ENCODE peak calls at places on chromosomes 5 and 9, in nine cellular contexts. One of them, this sample, is unnamed.
A peak's percentile ranks its signal among the peaks of the same experiment; 100 is the strongest.

GRCh38 chr5:60822285-60822556 is 21.8 kb downstream of the ELOVL7 start:
- DNase-seq in iPS-NIHi11: no peak
- DNase-seq in cerebellum: no peak
- DNase-seq in naive thymus-derived CD8-positive, alpha-beta T cell: no peak
- DNase-seq in lung microvascular endothelial cell: no peak
- DNase-seq in HuH-7: no peak
- DNase-seq in activated CD8-positive, alpha-beta memory T cell treated with anti-CD3 and anti-CD28 coated beads, Interleukin-2, amount 10 ng/mL, durations not matched to agents 7 days and 5 days: no peak
- DNase-seq in H7: no peak
- DNase-seq in Karpas-422: no peak
- DNase-seq in this sample: no peak

GRCh38 chr5:57858905-57859304 is 376.3 kb upstream of the ACTBL2 start:
- DNase-seq in iPS-NIHi11: no peak
- DNase-seq in cerebellum: no peak
- DNase-seq in naive thymus-derived CD8-positive, alpha-beta T cell: no peak
- DNase-seq in lung microvascular endothelial cell: no peak
- DNase-seq in HuH-7: no peak
- DNase-seq in activated CD8-positive, alpha-beta memory T cell treated with anti-CD3 and anti-CD28 coated beads, Interleukin-2, amount 10 ng/mL, durations not matched to agents 7 days and 5 days: no peak
- DNase-seq in H7: no peak
- DNase-seq in Karpas-422: no peak
- DNase-seq in this sample: no peak

GRCh38 chr5:159182691-159183090 is 26.7 kb downstream of the RNF145 start:
- DNase-seq in iPS-NIHi11: no peak
- DNase-seq in cerebellum: no peak
- DNase-seq in naive thymus-derived CD8-positive, alpha-beta T cell: no peak
- DNase-seq in lung microvascular endothelial cell: peak; percentile 77
- DNase-seq in HuH-7: no peak
- DNase-seq in activated CD8-positive, alpha-beta memory T cell treated with anti-CD3 and anti-CD28 coated beads, Interleukin-2, amount 10 ng/mL, durations not matched to agents 7 days and 5 days: no peak
- DNase-seq in H7: no peak
- DNase-seq in Karpas-422: no peak
- DNase-seq in this sample: no peak

GRCh38 chr5:122586351-122586750 is 188.5 kb upstream of the SNX2 start:
- DNase-seq in iPS-NIHi11: no peak
- DNase-seq in cerebellum: no peak
- DNase-seq in naive thymus-derived CD8-positive, alpha-beta T cell: no peak
- DNase-seq in lung microvascular endothelial cell: no peak
- DNase-seq in HuH-7: no peak
- DNase-seq in activated CD8-positive, alpha-beta memory T cell treated with anti-CD3 and anti-CD28 coated beads, Interleukin-2, amount 10 ng/mL, durations not matched to agents 7 days and 5 days: no peak
- DNase-seq in H7: no peak
- DNase-seq in Karpas-422: no peak
- DNase-seq in this sample: no peak

GRCh38 chr5:65105301-65105700 is 336.6 kb downstream of the CWC27 start:
- DNase-seq in iPS-NIHi11: no peak
- DNase-seq in cerebellum: no peak
- DNase-seq in naive thymus-derived CD8-positive, alpha-beta T cell: no peak
- DNase-seq in lung microvascular endothelial cell: no peak
- DNase-seq in HuH-7: no peak
- DNase-seq in activated CD8-positive, alpha-beta memory T cell treated with anti-CD3 and anti-CD28 coated beads, Interleukin-2, amount 10 ng/mL, durations not matched to agents 7 days and 5 days: no peak
- DNase-seq in H7: no peak
- DNase-seq in Karpas-422: no peak
- DNase-seq in this sample: no peak

GRCh38 chr5:10630126-10630525 is 66.3 kb downstream of the ANKRD33B start:
- DNase-seq in iPS-NIHi11: no peak
- DNase-seq in cerebellum: no peak
- DNase-seq in naive thymus-derived CD8-positive, alpha-beta T cell: no peak
- DNase-seq in lung microvascular endothelial cell: no peak
- DNase-seq in HuH-7: no peak
- DNase-seq in activated CD8-positive, alpha-beta memory T cell treated with anti-CD3 and anti-CD28 coated beads, Interleukin-2, amount 10 ng/mL, durations not matched to agents 7 days and 5 days: no peak
- DNase-seq in H7: no peak
- DNase-seq in Karpas-422: no peak
- DNase-seq in this sample: no peak

GRCh38 chr5:90889325-90889600 is 330.7 kb downstream of the ADGRV1 start:
- DNase-seq in iPS-NIHi11: no peak
- DNase-seq in cerebellum: no peak
- DNase-seq in naive thymus-derived CD8-positive, alpha-beta T cell: no peak
- DNase-seq in lung microvascular endothelial cell: no peak
- DNase-seq in HuH-7: no peak
- DNase-seq in activated CD8-positive, alpha-beta memory T cell treated with anti-CD3 and anti-CD28 coated beads, Interleukin-2, amount 10 ng/mL, durations not matched to agents 7 days and 5 days: no peak
- DNase-seq in H7: no peak
- DNase-seq in Karpas-422: no peak
- DNase-seq in this sample: no peak

GRCh38 chr5:111135946-111136345 is 43.8 kb downstream of the WDR36 start:
- DNase-seq in iPS-NIHi11: no peak
- DNase-seq in cerebellum: peak; percentile 15
- DNase-seq in naive thymus-derived CD8-positive, alpha-beta T cell: no peak
- DNase-seq in lung microvascular endothelial cell: no peak
- DNase-seq in HuH-7: no peak
- DNase-seq in activated CD8-positive, alpha-beta memory T cell treated with anti-CD3 and anti-CD28 coated beads, Interleukin-2, amount 10 ng/mL, durations not matched to agents 7 days and 5 days: no peak
- DNase-seq in H7: no peak
- DNase-seq in Karpas-422: no peak
- DNase-seq in this sample: no peak

GRCh38 chr9:87890866-87891265 is 8.2 kb downstream of the SPATA31E1 start:
- DNase-seq in iPS-NIHi11: no peak
- DNase-seq in cerebellum: no peak
- DNase-seq in naive thymus-derived CD8-positive, alpha-beta T cell: no peak
- DNase-seq in lung microvascular endothelial cell: no peak
- DNase-seq in HuH-7: no peak
- DNase-seq in activated CD8-positive, alpha-beta memory T cell treated with anti-CD3 and anti-CD28 coated beads, Interleukin-2, amount 10 ng/mL, durations not matched to agents 7 days and 5 days: no peak
- DNase-seq in H7: peak; percentile 45
- DNase-seq in Karpas-422: no peak
- DNase-seq in this sample: no peak

GRCh38 chr9:74643303-74643933 is 146.3 kb downstream of the RORB start:
- DNase-seq in iPS-NIHi11: no peak
- DNase-seq in cerebellum: no peak
- DNase-seq in naive thymus-derived CD8-positive, alpha-beta T cell: no peak
- DNase-seq in lung microvascular endothelial cell: no peak
- DNase-seq in HuH-7: no peak
- DNase-seq in activated CD8-positive, alpha-beta memory T cell treated with anti-CD3 and anti-CD28 coated beads, Interleukin-2, amount 10 ng/mL, durations not matched to agents 7 days and 5 days: no peak
- DNase-seq in H7: no peak
- DNase-seq in Karpas-422: no peak
- DNase-seq in this sample: no peak

GRCh38 chr5:170488576-170488975 is 15.2 kb upstream of the KCNIP1 start:
- DNase-seq in iPS-NIHi11: no peak
- DNase-seq in cerebellum: no peak
- DNase-seq in naive thymus-derived CD8-positive, alpha-beta T cell: no peak
- DNase-seq in lung microvascular endothelial cell: no peak
- DNase-seq in HuH-7: no peak
- DNase-seq in activated CD8-positive, alpha-beta memory T cell treated with anti-CD3 and anti-CD28 coated beads, Interleukin-2, amount 10 ng/mL, durations not matched to agents 7 days and 5 days: no peak
- DNase-seq in H7: no peak
- DNase-seq in Karpas-422: no peak
- DNase-seq in this sample: no peak

GRCh38 chr9:112556497-112557085 is 70.0 kb downstream of the KIAA1958 start:
- DNase-seq in iPS-NIHi11: no peak
- DNase-seq in cerebellum: no peak
- DNase-seq in naive thymus-derived CD8-positive, alpha-beta T cell: no peak
- DNase-seq in lung microvascular endothelial cell: no peak
- DNase-seq in HuH-7: no peak
- DNase-seq in activated CD8-positive, alpha-beta memory T cell treated with anti-CD3 and anti-CD28 coated beads, Interleukin-2, amount 10 ng/mL, durations not matched to agents 7 days and 5 days: no peak
- DNase-seq in H7: no peak
- DNase-seq in Karpas-422: no peak
- DNase-seq in this sample: no peak

GRCh38 chr5:138163721-138164120 is 14.7 kb downstream of the BRD8 start:
- DNase-seq in iPS-NIHi11: no peak
- DNase-seq in cerebellum: no peak
- DNase-seq in naive thymus-derived CD8-positive, alpha-beta T cell: no peak
- DNase-seq in lung microvascular endothelial cell: no peak
- DNase-seq in HuH-7: no peak
- DNase-seq in activated CD8-positive, alpha-beta memory T cell treated with anti-CD3 and anti-CD28 coated beads, Interleukin-2, amount 10 ng/mL, durations not matched to agents 7 days and 5 days: no peak
- DNase-seq in H7: no peak
- DNase-seq in Karpas-422: no peak
- DNase-seq in this sample: no peak

GRCh38 chr9:129676287-129676686 is 10.8 kb downstream of the PRRX2 start:
- DNase-seq in iPS-NIHi11: no peak
- DNase-seq in cerebellum: no peak
- DNase-seq in naive thymus-derived CD8-positive, alpha-beta T cell: no peak
- DNase-seq in lung microvascular endothelial cell: no peak
- DNase-seq in HuH-7: no peak
- DNase-seq in activated CD8-positive, alpha-beta memory T cell treated with anti-CD3 and anti-CD28 coated beads, Interleukin-2, amount 10 ng/mL, durations not matched to agents 7 days and 5 days: no peak
- DNase-seq in H7: peak; percentile 34
- DNase-seq in Karpas-422: no peak
- DNase-seq in this sample: no peak

GRCh38 chr9:80664327-80665210 is 1024.8 kb downstream of the TLE1 start:
- DNase-seq in iPS-NIHi11: peak; percentile 20
- DNase-seq in cerebellum: no peak
- DNase-seq in naive thymus-derived CD8-positive, alpha-beta T cell: no peak
- DNase-seq in lung microvascular endothelial cell: no peak
- DNase-seq in HuH-7: no peak
- DNase-seq in activated CD8-positive, alpha-beta memory T cell treated with anti-CD3 and anti-CD28 coated beads, Interleukin-2, amount 10 ng/mL, durations not matched to agents 7 days and 5 days: no peak
- DNase-seq in H7: peak; percentile 17
- DNase-seq in Karpas-422: no peak
- DNase-seq in this sample: no peak

GRCh38 chr5:140240987-140241706 is 61.8 kb downstream of the PFDN1 start:
- DNase-seq in iPS-NIHi11: peak; percentile 84
- DNase-seq in cerebellum: peak; percentile 88
- DNase-seq in naive thymus-derived CD8-positive, alpha-beta T cell: no peak
- DNase-seq in lung microvascular endothelial cell: peak; percentile 96
- DNase-seq in HuH-7: peak; percentile 46
- DNase-seq in activated CD8-positive, alpha-beta memory T cell treated with anti-CD3 and anti-CD28 coated beads, Interleukin-2, amount 10 ng/mL, durations not matched to agents 7 days and 5 days: no peak
- DNase-seq in H7: peak; percentile 87
- DNase-seq in Karpas-422: no peak
- DNase-seq in this sample: no peak

GRCh38 chr9:93090091-93090655 is 5.8 kb upstream of the CARD19 start:
- DNase-seq in iPS-NIHi11: no peak
- DNase-seq in cerebellum: no peak
- DNase-seq in naive thymus-derived CD8-positive, alpha-beta T cell: no peak
- DNase-seq in lung microvascular endothelial cell: no peak
- DNase-seq in HuH-7: no peak
- DNase-seq in activated CD8-positive, alpha-beta memory T cell treated with anti-CD3 and anti-CD28 coated beads, Interleukin-2, amount 10 ng/mL, durations not matched to agents 7 days and 5 days: peak; percentile 32
- DNase-seq in H7: no peak
- DNase-seq in Karpas-422: no peak
- DNase-seq in this sample: no peak

GRCh38 chr9:134768332-134769083 is 112.1 kb upstream of the FCN2 start:
- DNase-seq in iPS-NIHi11: no peak
- DNase-seq in cerebellum: no peak
- DNase-seq in naive thymus-derived CD8-positive, alpha-beta T cell: no peak
- DNase-seq in lung microvascular endothelial cell: no peak
- DNase-seq in HuH-7: no peak
- DNase-seq in activated CD8-positive, alpha-beta memory T cell treated with anti-CD3 and anti-CD28 coated beads, Interleukin-2, amount 10 ng/mL, durations not matched to agents 7 days and 5 days: no peak
- DNase-seq in H7: no peak
- DNase-seq in Karpas-422: no peak
- DNase-seq in this sample: no peak

GRCh38 chr9:27212191-27212590 is 84.8 kb downstream of the EQTN start:
- DNase-seq in iPS-NIHi11: no peak
- DNase-seq in cerebellum: no peak
- DNase-seq in naive thymus-derived CD8-positive, alpha-beta T cell: no peak
- DNase-seq in lung microvascular endothelial cell: no peak
- DNase-seq in HuH-7: no peak
- DNase-seq in activated CD8-positive, alpha-beta memory T cell treated with anti-CD3 and anti-CD28 coated beads, Interleukin-2, amount 10 ng/mL, durations not matched to agents 7 days and 5 days: no peak
- DNase-seq in H7: no peak
- DNase-seq in Karpas-422: no peak
- DNase-seq in this sample: no peak

GRCh38 chr5:159304961-159305595 is 25.2 kb downstream of the IL12B start:
- DNase-seq in iPS-NIHi11: no peak
- DNase-seq in cerebellum: no peak
- DNase-seq in naive thymus-derived CD8-positive, alpha-beta T cell: no peak
- DNase-seq in lung microvascular endothelial cell: no peak
- DNase-seq in HuH-7: no peak
- DNase-seq in activated CD8-positive, alpha-beta memory T cell treated with anti-CD3 and anti-CD28 coated beads, Interleukin-2, amount 10 ng/mL, durations not matched to agents 7 days and 5 days: no peak
- DNase-seq in H7: no peak
- DNase-seq in Karpas-422: no peak
- DNase-seq in this sample: no peak

GRCh38 chr5:141852448-141852847 is 25.8 kb downstream of the PCDH1 start:
- DNase-seq in iPS-NIHi11: no peak
- DNase-seq in cerebellum: no peak
- DNase-seq in naive thymus-derived CD8-positive, alpha-beta T cell: no peak
- DNase-seq in lung microvascular endothelial cell: no peak
- DNase-seq in HuH-7: no peak
- DNase-seq in activated CD8-positive, alpha-beta memory T cell treated with anti-CD3 and anti-CD28 coated beads, Interleukin-2, amount 10 ng/mL, durations not matched to agents 7 days and 5 days: no peak
- DNase-seq in H7: peak; percentile 42
- DNase-seq in Karpas-422: no peak
- DNase-seq in this sample: no peak

GRCh38 chr9:29078063-29078660 is 1504.9 kb upstream of the C9orf72 start:
- DNase-seq in iPS-NIHi11: no peak
- DNase-seq in cerebellum: no peak
- DNase-seq in naive thymus-derived CD8-positive, alpha-beta T cell: no peak
- DNase-seq in lung microvascular endothelial cell: no peak
- DNase-seq in HuH-7: no peak
- DNase-seq in activated CD8-positive, alpha-beta memory T cell treated with anti-CD3 and anti-CD28 coated beads, Interleukin-2, amount 10 ng/mL, durations not matched to agents 7 days and 5 days: no peak
- DNase-seq in H7: no peak
- DNase-seq in Karpas-422: no peak
- DNase-seq in this sample: no peak

GRCh38 chr5:168076561-168076991 is 214.9 kb upstream of the WWC1 start:
- DNase-seq in iPS-NIHi11: peak; percentile 60
- DNase-seq in cerebellum: no peak
- DNase-seq in naive thymus-derived CD8-positive, alpha-beta T cell: no peak
- DNase-seq in lung microvascular endothelial cell: peak; percentile 44
- DNase-seq in HuH-7: peak; percentile 18
- DNase-seq in activated CD8-positive, alpha-beta memory T cell treated with anti-CD3 and anti-CD28 coated beads, Interleukin-2, amount 10 ng/mL, durations not matched to agents 7 days and 5 days: no peak
- DNase-seq in H7: peak; percentile 51
- DNase-seq in Karpas-422: peak; percentile 67
- DNase-seq in this sample: no peak

GRCh38 chr5:14397717-14398116 is 183.9 kb upstream of the OTULINL start:
- DNase-seq in iPS-NIHi11: no peak
- DNase-seq in cerebellum: no peak
- DNase-seq in naive thymus-derived CD8-positive, alpha-beta T cell: no peak
- DNase-seq in lung microvascular endothelial cell: peak; percentile 80
- DNase-seq in HuH-7: no peak
- DNase-seq in activated CD8-positive, alpha-beta memory T cell treated with anti-CD3 and anti-CD28 coated beads, Interleukin-2, amount 10 ng/mL, durations not matched to agents 7 days and 5 days: no peak
- DNase-seq in H7: no peak
- DNase-seq in Karpas-422: no peak
- DNase-seq in this sample: no peak

GRCh38 chr5:17222679-17223078 is 5.2 kb downstream of the BASP1 start:
- DNase-seq in iPS-NIHi11: no peak
- DNase-seq in cerebellum: peak; percentile 53
- DNase-seq in naive thymus-derived CD8-positive, alpha-beta T cell: no peak
- DNase-seq in lung microvascular endothelial cell: no peak
- DNase-seq in HuH-7: no peak
- DNase-seq in activated CD8-positive, alpha-beta memory T cell treated with anti-CD3 and anti-CD28 coated beads, Interleukin-2, amount 10 ng/mL, durations not matched to agents 7 days and 5 days: no peak
- DNase-seq in H7: no peak
- DNase-seq in Karpas-422: no peak
- DNase-seq in this sample: no peak

GRCh38 chr5:81837667-81838306 is 86.9 kb upstream of the SSBP2 start:
- DNase-seq in iPS-NIHi11: no peak
- DNase-seq in cerebellum: no peak
- DNase-seq in naive thymus-derived CD8-positive, alpha-beta T cell: no peak
- DNase-seq in lung microvascular endothelial cell: no peak
- DNase-seq in HuH-7: no peak
- DNase-seq in activated CD8-positive, alpha-beta memory T cell treated with anti-CD3 and anti-CD28 coated beads, Interleukin-2, amount 10 ng/mL, durations not matched to agents 7 days and 5 days: no peak
- DNase-seq in H7: no peak
- DNase-seq in Karpas-422: no peak
- DNase-seq in this sample: no peak

GRCh38 chr9:107819772-107820171 is 330.2 kb upstream of the KLF4 start:
- DNase-seq in iPS-NIHi11: peak; percentile 37
- DNase-seq in cerebellum: no peak
- DNase-seq in naive thymus-derived CD8-positive, alpha-beta T cell: no peak
- DNase-seq in lung microvascular endothelial cell: no peak
- DNase-seq in HuH-7: peak; percentile 57
- DNase-seq in activated CD8-positive, alpha-beta memory T cell treated with anti-CD3 and anti-CD28 coated beads, Interleukin-2, amount 10 ng/mL, durations not matched to agents 7 days and 5 days: no peak
- DNase-seq in H7: peak; percentile 18
- DNase-seq in Karpas-422: no peak
- DNase-seq in this sample: no peak

GRCh38 chr9:36217256-36217968 is 26.7 kb downstream of the CLTA start:
- DNase-seq in iPS-NIHi11: no peak
- DNase-seq in cerebellum: peak; percentile 40
- DNase-seq in naive thymus-derived CD8-positive, alpha-beta T cell: no peak
- DNase-seq in lung microvascular endothelial cell: no peak
- DNase-seq in HuH-7: no peak
- DNase-seq in activated CD8-positive, alpha-beta memory T cell treated with anti-CD3 and anti-CD28 coated beads, Interleukin-2, amount 10 ng/mL, durations not matched to agents 7 days and 5 days: no peak
- DNase-seq in H7: no peak
- DNase-seq in Karpas-422: no peak
- DNase-seq in this sample: no peak